ENCODE peak calls at places on chromosomes 12 and 14, in eight cellular contexts. One of them, this sample, is unnamed.

GRCh38 chr14:94173471-94173884 is 644 bp upstream of the PPP4R4 start:
- DNase-seq in PC-3: no peak
- DNase-seq in SK-N-SH: no peak
- DNase-seq in tibial artery: no peak
- DNase-seq in astrocyte of the spinal cord: no peak
- DNase-seq in fibroblast of lung: no peak
- DNase-seq in fibroblast of villous mesenchyme: no peak
- DNase-seq in body of pancreas: peak
- DNase-seq in this sample: no peak

GRCh38 chr14:100059433-100059781 is 5.8 kb upstream of the EVL start:
- DNase-seq in PC-3: peak
- DNase-seq in SK-N-SH: no peak
- DNase-seq in tibial artery: no peak
- DNase-seq in astrocyte of the spinal cord: no peak
- DNase-seq in fibroblast of lung: no peak
- DNase-seq in fibroblast of villous mesenchyme: no peak
- DNase-seq in body of pancreas: no peak
- DNase-seq in this sample: no peak

GRCh38 chr14:88983755-88984154 is 159.3 kb downstream of the TTC8 start:
- DNase-seq in PC-3: peak
- DNase-seq in SK-N-SH: no peak
- DNase-seq in tibial artery: no peak
- DNase-seq in astrocyte of the spinal cord: peak
- DNase-seq in fibroblast of lung: peak
- DNase-seq in fibroblast of villous mesenchyme: peak
- DNase-seq in body of pancreas: no peak
- DNase-seq in this sample: peak

GRCh38 chr14:62629070-62629580 is 416.1 kb downstream of the KCNH5 start:
- DNase-seq in PC-3: no peak
- DNase-seq in SK-N-SH: no peak
- DNase-seq in tibial artery: no peak
- DNase-seq in astrocyte of the spinal cord: no peak
- DNase-seq in fibroblast of lung: no peak
- DNase-seq in fibroblast of villous mesenchyme: no peak
- DNase-seq in body of pancreas: no peak
- DNase-seq in this sample: no peak

GRCh38 chr12:132185698-132186097 is 41.4 kb downstream of the NOC4L start:
- DNase-seq in PC-3: no peak
- DNase-seq in SK-N-SH: no peak
- DNase-seq in tibial artery: no peak
- DNase-seq in astrocyte of the spinal cord: no peak
- DNase-seq in fibroblast of lung: no peak
- DNase-seq in fibroblast of villous mesenchyme: no peak
- DNase-seq in body of pancreas: no peak
- DNase-seq in this sample: no peak

GRCh38 chr14:45089813-45090212 is 5.9 kb downstream of the PRPF39 start:
- DNase-seq in PC-3: peak
- DNase-seq in SK-N-SH: no peak
- DNase-seq in tibial artery: no peak
- DNase-seq in astrocyte of the spinal cord: peak
- DNase-seq in fibroblast of lung: peak
- DNase-seq in fibroblast of villous mesenchyme: peak
- DNase-seq in body of pancreas: no peak
- DNase-seq in this sample: peak

GRCh38 chr12:25592725-25593495 is 39.8 kb upstream of the LMNTD1 start:
- DNase-seq in PC-3: no peak
- DNase-seq in SK-N-SH: no peak
- DNase-seq in tibial artery: no peak
- DNase-seq in astrocyte of the spinal cord: no peak
- DNase-seq in fibroblast of lung: no peak
- DNase-seq in fibroblast of villous mesenchyme: no peak
- DNase-seq in body of pancreas: no peak
- DNase-seq in this sample: no peak

GRCh38 chr12:43069768-43070221 is 480.2 kb upstream of the PRICKLE1 start:
- DNase-seq in PC-3: no peak
- DNase-seq in SK-N-SH: no peak
- DNase-seq in tibial artery: no peak
- DNase-seq in astrocyte of the spinal cord: peak
- DNase-seq in fibroblast of lung: peak
- DNase-seq in fibroblast of villous mesenchyme: no peak
- DNase-seq in body of pancreas: peak
- DNase-seq in this sample: peak

GRCh38 chr14:93759781-93760307 is 28.4 kb downstream of the PRIMA1 start:
- DNase-seq in PC-3: no peak
- DNase-seq in SK-N-SH: peak
- DNase-seq in tibial artery: peak
- DNase-seq in astrocyte of the spinal cord: no peak
- DNase-seq in fibroblast of lung: no peak
- DNase-seq in fibroblast of villous mesenchyme: no peak
- DNase-seq in body of pancreas: no peak
- DNase-seq in this sample: no peak

GRCh38 chr12:104423273-104423672 is 33.5 kb upstream of the CHST11 start:
- DNase-seq in PC-3: peak
- DNase-seq in SK-N-SH: no peak
- DNase-seq in tibial artery: no peak
- DNase-seq in astrocyte of the spinal cord: no peak
- DNase-seq in fibroblast of lung: no peak
- DNase-seq in fibroblast of villous mesenchyme: no peak
- DNase-seq in body of pancreas: no peak
- DNase-seq in this sample: no peak

GRCh38 chr12:112716099-112717093 is 75.2 kb upstream of the RPH3A start:
- DNase-seq in PC-3: no peak
- DNase-seq in SK-N-SH: peak
- DNase-seq in tibial artery: no peak
- DNase-seq in astrocyte of the spinal cord: no peak
- DNase-seq in fibroblast of lung: no peak
- DNase-seq in fibroblast of villous mesenchyme: peak
- DNase-seq in body of pancreas: no peak
- DNase-seq in this sample: no peak

DNA sequence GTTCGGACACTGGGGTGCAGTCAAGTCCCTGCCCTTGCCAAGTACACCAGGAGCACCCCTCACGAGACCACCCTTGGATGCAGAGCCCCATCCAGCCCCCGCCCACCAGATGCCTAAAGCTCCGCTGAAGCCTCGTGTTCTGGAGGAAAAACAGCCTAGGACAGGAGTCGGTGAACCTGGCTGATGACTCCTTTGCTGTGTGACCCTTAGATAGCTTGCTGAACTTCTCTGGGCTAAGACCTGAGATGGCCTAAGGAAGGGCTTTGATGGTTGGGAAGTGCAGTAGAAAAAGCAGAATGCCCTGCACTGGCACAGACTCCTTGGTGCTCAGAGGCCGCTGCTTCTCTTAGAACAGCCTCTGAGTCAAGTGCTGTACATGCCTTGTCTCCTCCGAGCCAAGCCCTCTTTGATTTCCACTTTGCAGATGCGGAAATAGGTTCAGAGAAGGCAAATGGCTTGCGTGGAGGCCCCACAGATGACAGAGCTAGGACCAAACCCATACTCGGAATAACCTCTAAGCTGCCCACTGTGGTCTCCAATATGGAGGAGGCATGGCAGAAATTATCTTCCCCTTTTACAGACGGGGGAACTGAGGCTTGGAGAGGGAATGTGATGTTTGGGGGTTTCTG is 52.3 kb downstream of the MVK start:
- DNase-seq in PC-3: no peak
- DNase-seq in SK-N-SH: no peak
- DNase-seq in tibial artery: no peak
- DNase-seq in astrocyte of the spinal cord: no peak
- DNase-seq in fibroblast of lung: no peak
- DNase-seq in fibroblast of villous mesenchyme: no peak
- DNase-seq in body of pancreas: no peak
- DNase-seq in this sample: no peak
- TF ChIP-seq CTCF in PC-3: no peak
- TF ChIP-seq CTCF in SK-N-SH: no peak
- TF ChIP-seq CTCF in tibial artery: no peak
- TF ChIP-seq CTCF in astrocyte of the spinal cord: no peak
- TF ChIP-seq CTCF in fibroblast of lung: no peak
- TF ChIP-seq CTCF in fibroblast of villous mesenchyme: no peak
- TF ChIP-seq CTCF in body of pancreas: no peak
- TF ChIP-seq CTCF in this sample: no peak

DNA sequence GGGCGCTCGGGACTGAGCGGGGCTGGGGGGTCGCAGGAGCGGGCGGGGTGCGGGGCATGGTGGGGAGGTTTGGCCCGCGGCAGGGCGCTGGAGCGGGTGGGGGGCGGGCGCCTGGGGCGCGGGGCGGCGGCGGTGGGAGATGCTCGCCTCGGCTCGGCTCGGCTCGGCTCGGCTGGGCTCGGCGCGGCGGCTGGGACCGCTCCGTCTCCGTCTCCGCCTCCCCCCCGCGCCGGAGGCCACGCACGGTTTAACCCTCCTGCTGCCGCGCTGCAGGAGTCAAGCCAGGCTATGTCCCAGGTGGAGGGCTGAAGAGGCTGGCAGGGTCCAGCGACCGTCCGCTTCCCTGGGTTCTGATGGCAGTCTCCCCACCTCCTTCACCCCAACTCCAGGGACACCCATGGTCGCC is at the start of gene PIANP:
- DNase-seq in PC-3: no peak
- DNase-seq in SK-N-SH: peak
- DNase-seq in tibial artery: no peak
- DNase-seq in astrocyte of the spinal cord: no peak
- DNase-seq in fibroblast of lung: no peak
- DNase-seq in fibroblast of villous mesenchyme: peak
- DNase-seq in body of pancreas: peak
- DNase-seq in this sample: no peak
- H3K4me3 ChIP-seq in PC-3: peak
- H3K4me3 ChIP-seq in SK-N-SH: peak
- H3K4me3 ChIP-seq in tibial artery: peak
- H3K4me3 ChIP-seq in astrocyte of the spinal cord: peak
- H3K4me3 ChIP-seq in fibroblast of lung: peak
- H3K4me3 ChIP-seq in fibroblast of villous mesenchyme: peak
- H3K4me3 ChIP-seq in body of pancreas: no peak
- H3K4me3 ChIP-seq in this sample: peak

GRCh38 chr12:125386652-125387051 is 321.4 kb downstream of the AACS start:
- DNase-seq in PC-3: no peak
- DNase-seq in SK-N-SH: no peak
- DNase-seq in tibial artery: no peak
- DNase-seq in astrocyte of the spinal cord: no peak
- DNase-seq in fibroblast of lung: no peak
- DNase-seq in fibroblast of villous mesenchyme: no peak
- DNase-seq in body of pancreas: no peak
- DNase-seq in this sample: no peak

GRCh38 chr12:125389061-125389697 is 323.9 kb downstream of the AACS start:
- DNase-seq in PC-3: no peak
- DNase-seq in SK-N-SH: no peak
- DNase-seq in tibial artery: no peak
- DNase-seq in astrocyte of the spinal cord: no peak
- DNase-seq in fibroblast of lung: no peak
- DNase-seq in fibroblast of villous mesenchyme: no peak
- DNase-seq in body of pancreas: no peak
- DNase-seq in this sample: no peak

GRCh38 chr12:125382896-125383295 is 317.7 kb downstream of the AACS start:
- DNase-seq in PC-3: no peak
- DNase-seq in SK-N-SH: no peak
- DNase-seq in tibial artery: no peak
- DNase-seq in astrocyte of the spinal cord: no peak
- DNase-seq in fibroblast of lung: no peak
- DNase-seq in fibroblast of villous mesenchyme: no peak
- DNase-seq in body of pancreas: no peak
- DNase-seq in this sample: no peak

GRCh38 chr12:125381373-125381772 is 316.1 kb downstream of the AACS start:
- DNase-seq in PC-3: no peak
- DNase-seq in SK-N-SH: no peak
- DNase-seq in tibial artery: no peak
- DNase-seq in astrocyte of the spinal cord: no peak
- DNase-seq in fibroblast of lung: no peak
- DNase-seq in fibroblast of villous mesenchyme: no peak
- DNase-seq in body of pancreas: no peak
- DNase-seq in this sample: no peak

DNA sequence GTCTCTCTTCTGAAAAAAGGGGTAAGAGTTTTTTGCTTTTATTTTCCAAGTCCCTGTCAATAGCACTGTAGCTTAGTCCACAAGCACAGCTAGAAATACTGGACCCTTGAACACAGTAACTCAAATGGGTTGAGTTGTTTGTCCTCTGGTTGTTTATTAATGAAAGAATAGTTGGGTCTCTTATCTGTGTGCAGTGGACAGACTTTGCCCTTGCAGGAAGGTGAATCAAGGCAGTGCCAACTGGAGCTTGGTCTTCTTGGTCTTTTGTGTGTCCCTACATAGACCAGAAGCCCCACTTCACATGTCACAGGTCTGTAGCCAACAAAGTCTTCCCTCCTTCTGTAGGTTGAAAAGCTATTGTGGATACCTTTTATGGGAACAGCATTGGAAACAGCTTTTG is 322.0 kb downstream of the AACS start:
- DNase-seq in PC-3: no peak
- DNase-seq in SK-N-SH: no peak
- DNase-seq in tibial artery: no peak
- DNase-seq in astrocyte of the spinal cord: no peak
- DNase-seq in fibroblast of lung: no peak
- DNase-seq in fibroblast of villous mesenchyme: no peak
- DNase-seq in body of pancreas: no peak
- DNase-seq in this sample: no peak
- TF ChIP-seq CTCF in PC-3: no peak
- TF ChIP-seq CTCF in SK-N-SH: no peak
- TF ChIP-seq CTCF in tibial artery: no peak
- TF ChIP-seq CTCF in astrocyte of the spinal cord: no peak
- TF ChIP-seq CTCF in fibroblast of lung: no peak
- TF ChIP-seq CTCF in fibroblast of villous mesenchyme: no peak
- TF ChIP-seq CTCF in body of pancreas: no peak
- TF ChIP-seq CTCF in this sample: no peak

GRCh38 chr12:93738199-93739058 is 61.3 kb downstream of the CRADD start:
- DNase-seq in PC-3: no peak
- DNase-seq in SK-N-SH: no peak
- DNase-seq in tibial artery: no peak
- DNase-seq in astrocyte of the spinal cord: no peak
- DNase-seq in fibroblast of lung: no peak
- DNase-seq in fibroblast of villous mesenchyme: no peak
- DNase-seq in body of pancreas: no peak
- DNase-seq in this sample: no peak

GRCh38 chr12:93742086-93742934 is 65.1 kb downstream of the CRADD start:
- DNase-seq in PC-3: peak
- DNase-seq in SK-N-SH: peak
- DNase-seq in tibial artery: peak
- DNase-seq in astrocyte of the spinal cord: peak
- DNase-seq in fibroblast of lung: peak
- DNase-seq in fibroblast of villous mesenchyme: peak
- DNase-seq in body of pancreas: peak
- DNase-seq in this sample: peak

GRCh38 chr12:93743229-93743998 is 66.2 kb downstream of the CRADD start:
- DNase-seq in PC-3: no peak
- DNase-seq in SK-N-SH: no peak
- DNase-seq in tibial artery: no peak
- DNase-seq in astrocyte of the spinal cord: no peak
- DNase-seq in fibroblast of lung: no peak
- DNase-seq in fibroblast of villous mesenchyme: no peak
- DNase-seq in body of pancreas: no peak
- DNase-seq in this sample: no peak

GRCh38 chr12:93741741-93742085 is 64.5 kb downstream of the CRADD start:
- DNase-seq in PC-3: peak
- DNase-seq in SK-N-SH: peak
- DNase-seq in tibial artery: no peak
- DNase-seq in astrocyte of the spinal cord: no peak
- DNase-seq in fibroblast of lung: no peak
- DNase-seq in fibroblast of villous mesenchyme: peak
- DNase-seq in body of pancreas: no peak
- DNase-seq in this sample: peak

DNA sequence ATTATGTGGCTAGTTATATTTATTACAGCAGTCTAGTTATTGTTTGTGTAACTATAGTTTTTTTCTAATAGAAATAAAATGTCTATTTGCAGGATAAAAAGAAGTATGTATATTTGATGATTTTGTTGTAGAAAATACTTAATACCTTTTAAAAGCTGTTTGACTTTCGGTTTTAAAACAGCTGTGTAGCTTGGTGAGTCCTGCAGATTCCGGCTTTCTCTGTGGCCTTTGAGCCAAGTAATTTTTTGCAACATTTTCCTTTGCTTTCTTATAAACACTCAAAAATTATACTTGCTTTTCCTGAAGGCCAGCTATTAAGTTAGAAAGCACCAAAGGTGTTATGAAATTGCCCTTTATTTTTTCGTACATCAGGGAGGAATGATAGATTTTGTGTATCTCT is 63.5 kb downstream of the CRADD start:
- DNase-seq in PC-3: peak
- DNase-seq in SK-N-SH: no peak
- DNase-seq in tibial artery: no peak
- DNase-seq in astrocyte of the spinal cord: no peak
- DNase-seq in fibroblast of lung: peak
- DNase-seq in fibroblast of villous mesenchyme: peak
- DNase-seq in body of pancreas: no peak
- DNase-seq in this sample: peak
- H3K4me3 ChIP-seq in PC-3: peak
- H3K4me3 ChIP-seq in SK-N-SH: no peak
- H3K4me3 ChIP-seq in tibial artery: peak
- H3K4me3 ChIP-seq in astrocyte of the spinal cord: no peak
- H3K4me3 ChIP-seq in fibroblast of lung: peak
- H3K4me3 ChIP-seq in fibroblast of villous mesenchyme: peak
- H3K4me3 ChIP-seq in body of pancreas: no peak
- H3K4me3 ChIP-seq in this sample: peak

This sample was measured in fibroblast of mammary gland.